ENCODE peak calls at places on chromosomes 16 and 17, in four cellular contexts. N, J, D and M are unnamed samples.
A peak's percentile ranks its signal among the peaks of the same experiment; 100 is the strongest.

GRCh38 chr16:51753382-51753781 is 602.3 kb upstream of the SALL1 start:
- DNase-seq in J (no peak), N (no peak), D (no peak), M (no peak)

GRCh38 chr17:34562387-34562786 is 17.0 kb upstream of the TMEM132E start:
- DNase-seq in D (peak; percentile 73), N (peak; percentile 69), J (no peak), M (no peak)

GRCh38 chr16:59148312-59148711 is 414.2 kb upstream of the GOT2 start:
- DNase-seq in D (peak; percentile 8), N (no peak), J (no peak), M (no peak)

GRCh38 chr17:79842656-79843474 is 3.6 kb upstream of the CBX4 start:
- DNase-seq in N (peak; percentile 92), D (peak; percentile 39), J (no peak), M (peak; percentile 22)

GRCh38 chr16:4212934-4213296 is 29.0 kb downstream of the SRL start:
- DNase-seq in J (peak; percentile 61), D (no peak), N (peak; percentile 79), M (peak; percentile 15)

GRCh38 chr17:68539536-68540469 is 27.6 kb downstream of the PRKAR1A start:
- DNase-seq in D (peak; percentile 41), N (no peak), J (no peak), M (peak; percentile 36)

GRCh38 chr17:68674271-68674925 is 73.2 kb upstream of the FAM20A start:
- DNase-seq in D (peak; percentile 11), J (no peak), N (no peak), M (no peak)

GRCh38 chr17:74274060-74274702 is at the start of gene DNAI2:
- DNase-seq in J (no peak), D (peak; percentile 79), N (no peak), M (no peak)

GRCh38 chr17:16926061-16926511 is 45.8 kb downstream of the TNFRSF13B start:
- DNase-seq in N (peak; percentile 47), D (no peak), J (no peak), M (no peak)

GRCh38 chr17:44010966-44011647 is 3.7 kb downstream of the TMEM101 start:
- DNase-seq in J (peak; percentile 79), N (peak; percentile 76), D (no peak), M (peak; percentile 14)

GRCh38 chr17:51351890-51352289 is 91.5 kb downstream of the UTP18 start:
- DNase-seq in N (no peak), D (no peak), J (peak; percentile 31), M (peak; percentile 23)

GRCh38 chr17:73711916-73712315 is 67.7 kb upstream of the SDK2 start:
- DNase-seq in D (no peak), J (no peak), N (no peak), M (no peak)

GRCh38 chr17:58388302-58389190 is 28.8 kb downstream of the RNF43 start:
- DNase-seq in D (peak; percentile 39), N (no peak), J (no peak), M (no peak)

GRCh38 chr16:51755039-51755501 is 604.0 kb upstream of the SALL1 start:
- DNase-seq in N (no peak), D (peak; percentile 47), J (no peak), M (no peak)

GRCh38 chr17:66791337-66791736 is 43.6 kb upstream of the CACNG5 start:
- DNase-seq in J (no peak), D (no peak), N (no peak), M (no peak)

GRCh38 chr17:49994085-49995054 is 654 bp downstream of the DLX3 start:
- DNase-seq in N (peak; percentile 87), D (peak; percentile 75), J (no peak), M (no peak)

GRCh38 chr17:37488607-37489196 is 989 bp upstream of the DUSP14 start:
- DNase-seq in J (peak; percentile 97), N (peak; percentile 98), D (peak; percentile 90), M (peak; percentile 97)

GRCh38 chr17:73390221-73390620 is 78.4 kb upstream of the CDC42EP4 start:
- DNase-seq in J (no peak), N (no peak), D (no peak), M (no peak)

GRCh38 chr16:20814761-20815160 is 8.4 kb downstream of the REXO5 start:
- DNase-seq in N (peak; percentile 37), J (peak; percentile 0), D (no peak), M (peak; percentile 66)

GRCh38 chr17:81566461-81567126 is 14.4 kb upstream of the FAAP100 start:
- DNase-seq in D (no peak), J (peak; percentile 93), N (peak; percentile 97), M (peak; percentile 98)

GRCh38 chr17:9239260-9239820 is 218.0 kb downstream of the NTN1 start:
- DNase-seq in J (no peak), N (no peak), D (no peak), M (no peak)

GRCh38 chr17:8153550-8153956 is 1.3 kb upstream of the PER1 start:
- DNase-seq in N (peak; percentile 98), D (peak; percentile 38), J (peak; percentile 97), M (peak; percentile 98)

GRCh38 chr17:28371245-28372202 is at the start of gene SARM1:
- DNase-seq in D (peak; percentile 99), J (peak; percentile 85), N (peak; percentile 98), M (peak; percentile 89)

GRCh38 chr17:50459756-50460155 is 8.9 kb downstream of the CHAD start:
- DNase-seq in J (no peak), N (peak; percentile 62), D (no peak), M (no peak)

GRCh38 chr16:4675864-4676786 is 17.2 kb upstream of the NUDT16L1 start:
- DNase-seq in J (no peak), D (peak; percentile 36), N (peak; percentile 68), M (no peak)

GRCh38 chr16:84446596-84447392 is 57.7 kb downstream of the MEAK7 start:
- DNase-seq in J (no peak), D (no peak), N (peak; percentile 81), M (no peak)

GRCh38 chr16:11585460-11586374 is 1.0 kb downstream of the LITAF start:
- DNase-seq in N (peak; percentile 84), D (no peak), J (peak; percentile 33), M (peak; percentile 38)

GRCh38 chr17:13843862-13844640 is 225.3 kb upstream of the COX10 start:
- DNase-seq in D (no peak), J (no peak), N (no peak), M (no peak)

GRCh38 chr17:81593105-81593871 is 41.1 kb upstream of the FAAP100 start:
- DNase-seq in N (no peak), J (no peak), D (no peak), M (no peak)

GRCh38 chr17:82241183-82241925 is 12.5 kb downstream of the SLC16A3 start:
- DNase-seq in J (peak; percentile 36), N (peak; percentile 95), D (no peak), M (peak; percentile 67)

GRCh38 chr16:70725024-70725911 is 39.4 kb upstream of the MTSS2 start:
- DNase-seq in D (no peak), N (no peak), J (no peak), M (no peak)

GRCh38 chr17:65518256-65518655 is 43.2 kb downstream of the AXIN2 start:
- DNase-seq in N (peak; percentile 89), D (no peak), J (peak; percentile 50), M (peak; percentile 68)

GRCh38 chr16:70529051-70529777 is 5.6 kb downstream of the SF3B3 start:
- DNase-seq in D (peak; percentile 46), J (peak; percentile 79), N (peak; percentile 88), M (peak; percentile 79)

GRCh38 chr16:66551362-66551761 is 1.0 kb upstream of the CKLF start:
- DNase-seq in J (peak; percentile 9), N (no peak), D (peak; percentile 65), M (peak; percentile 24)

GRCh38 chr16:19309178-19309577 is 23.6 kb downstream of the CLEC19A start:
- DNase-seq in J (no peak), D (no peak), N (no peak), M (no peak)

GRCh38 chr16:20102521-20102920 is 28.8 kb upstream of the GPR139 start:
- DNase-seq in J (no peak), N (no peak), D (no peak), M (no peak)

GRCh38 chr17:27336217-27336616 is 42.3 kb downstream of the WSB1 start:
- DNase-seq in J (no peak), D (no peak), N (no peak), M (no peak)

GRCh38 chr17:27329146-27329805 is 35.4 kb downstream of the WSB1 start:
- DNase-seq in J (no peak), N (no peak), D (no peak), M (no peak)

GRCh38 chr17:27332052-27332403 is 38.1 kb downstream of the WSB1 start:
- DNase-seq in J (no peak), D (no peak), N (no peak), M (no peak)

GRCh38 chr17:27332485-27333409 is 38.8 kb downstream of the WSB1 start:
- DNase-seq in N (peak; percentile 97), D (peak; percentile 98), J (peak; percentile 94), M (peak; percentile 98)

GRCh38 chr17:27333410-27333980 is 39.6 kb downstream of the WSB1 start:
- DNase-seq in J (no peak), D (no peak), N (no peak), M (no peak)
- H3K4me2 ChIP-seq in J (peak overlapping the region; percentile 63), D (peak overlapping the region; percentile 68), N (peak overlapping the region; percentile 78), M (peak overlapping the region; percentile 86)

DNA sequence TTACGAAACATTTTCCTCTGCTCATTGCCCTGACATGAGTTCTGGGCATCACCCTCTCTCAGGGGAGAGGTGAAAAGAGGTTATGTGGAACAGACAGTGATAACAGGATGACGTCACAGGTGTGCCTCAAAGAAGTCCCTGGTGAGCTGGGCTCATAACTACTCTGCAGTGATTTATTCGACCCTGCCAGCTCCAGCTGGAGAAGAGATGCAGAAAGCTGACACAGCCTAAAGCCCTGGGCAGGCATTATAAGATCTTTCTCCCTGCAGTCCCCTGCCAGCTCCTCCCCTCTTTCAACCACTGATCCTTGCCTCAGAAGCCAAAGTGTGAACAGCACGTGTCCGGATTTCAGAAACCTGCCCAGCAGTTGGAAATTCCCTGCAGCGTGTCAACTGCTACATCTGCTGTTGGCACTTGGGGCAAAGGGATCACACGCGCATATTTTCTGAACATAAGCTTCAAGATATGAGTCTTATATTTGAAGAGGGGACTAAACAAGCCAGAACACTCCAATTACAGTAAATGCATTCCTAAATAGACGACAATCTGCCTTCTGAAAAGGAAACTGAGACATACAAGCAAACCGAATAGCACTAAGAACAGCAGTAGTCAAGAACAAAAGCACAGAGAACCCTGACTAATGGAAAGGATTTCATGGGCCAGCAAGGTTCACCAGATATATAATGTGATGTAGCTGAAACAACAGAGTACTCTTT is 80.5 kb downstream of the SMG6 start:
- DNase-seq in D (no peak), J (peak; percentile 80), N (peak; percentile 60), M (peak; percentile 65)
- H3K4me2 ChIP-seq in D (no peak overlapping the region), J (peak overlapping the region; percentile 23), N (peak overlapping the region; percentile 16), M (peak overlapping the region; percentile 17)

GRCh38 chr16:23896832-23897821 is 61.3 kb downstream of the PRKCB start:
- DNase-seq in N (no peak), J (no peak), D (no peak), M (no peak)
- H3K4me2 ChIP-seq in N (no peak overlapping the region), J (no peak overlapping the region), D (no peak overlapping the region), M (no peak overlapping the region)

GRCh38 chr17:10614536-10615155 is 42.5 kb downstream of the MYH3 start:
- DNase-seq in N (peak; percentile 81), J (peak; percentile 51), D (peak; percentile 86), M (peak; percentile 17)
- H3K4me2 ChIP-seq in N (no peak overlapping the region), J (no peak overlapping the region), D (no peak overlapping the region), M (no peak overlapping the region)

DNA sequence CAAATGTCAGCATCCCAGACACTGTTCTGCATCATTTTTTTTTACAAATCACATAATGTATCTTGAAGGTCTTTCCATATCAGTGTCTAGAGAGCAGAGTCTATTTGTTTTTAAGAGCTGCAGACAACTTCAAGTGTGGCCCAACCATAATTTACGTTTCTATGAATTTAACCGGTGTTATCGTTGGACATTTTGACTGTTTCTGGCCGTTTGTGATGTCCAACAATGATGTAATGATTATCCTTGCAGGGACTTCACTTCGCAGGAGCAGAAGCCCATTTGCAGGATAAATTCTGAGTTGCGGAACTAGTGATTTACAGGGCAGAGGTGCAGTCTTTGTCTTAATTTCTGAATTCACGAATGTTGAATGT is 26.9 kb upstream of the HLF start:
- DNase-seq in N (no peak), J (no peak), D (no peak), M (no peak)
- H3K4me2 ChIP-seq in N (peak overlapping the region; percentile 79), J (peak overlapping the region; percentile 45), D (peak overlapping the region; percentile 85), M (peak overlapping the region; percentile 61)